ENCODE peak calls at places on chromosomes 3 and 15, in four cellular contexts. V, M, I and D are unnamed samples.

GRCh38 chr15:78059110-78059839 is 18.2 kb downstream of the TBC1D2B start:
- DNase-seq in I (no peak), M (no peak), V (no peak), D (peak)

GRCh38 chr3:56783644-56784451 is 17.9 kb downstream of the ARHGEF3 start:
- DNase-seq in I (peak), M (no peak), V (no peak), D (peak)

GRCh38 chr3:194906970-194907629 is 221.4 kb downstream of the FAM43A start:
- DNase-seq in V (no peak), M (no peak), I (no peak), D (no peak)

GRCh38 chr15:36579792-36580431 is 486 bp downstream of the CDIN1 start:
- DNase-seq in M (no peak), I (no peak), V (no peak), D (peak)

GRCh38 chr3:15682766-15683165 is 81.2 kb downstream of the BTD start:
- DNase-seq in I (no peak), V (no peak), M (no peak), D (no peak)

GRCh38 chr3:152296382-152296781 is 27.7 kb downstream of the MBNL1 start:
- DNase-seq in I (no peak), V (no peak), M (no peak), D (no peak)

GRCh38 chr3:47210863-47211405 is 47.0 kb upstream of the SETD2 start:
- DNase-seq in V (no peak), I (no peak), M (no peak), D (no peak)

GRCh38 chr3:123788706-123789105 is 95.4 kb downstream of the MYLK start:
- DNase-seq in M (no peak), I (no peak), V (no peak), D (no peak)

GRCh38 chr3:120280026-120280425 is 5.0 kb downstream of the GPR156 start:
- DNase-seq in I (no peak), M (no peak), V (no peak), D (no peak)

GRCh38 chr3:25663324-25664065 is 1.2 kb downstream of the TOP2B start:
- DNase-seq in M (no peak), I (no peak), V (no peak), D (peak)

GRCh38 chr15:43776718-43777292 is at the start of gene ELL3:
- DNase-seq in I (peak), M (peak), V (peak), D (peak)

GRCh38 chr15:73305331-73306211 is 63.2 kb downstream of the HCN4 start:
- DNase-seq in I (peak), V (peak), M (no peak), D (peak)

GRCh38 chr3:55639886-55640765 is 153.0 kb upstream of the WNT5A start:
- DNase-seq in I (no peak), M (no peak), V (no peak), D (peak)

GRCh38 chr15:69225355-69226027 is 65.1 kb downstream of the GLCE start:
- DNase-seq in I (no peak), M (no peak), V (peak), D (peak)

GRCh38 chr3:120544361-120544760 is 51.8 kb upstream of the NDUFB4 start:
- DNase-seq in I (no peak), V (no peak), M (no peak), D (no peak)

GRCh38 chr3:64900916-64901903 is 213.4 kb upstream of the ADAMTS9 start:
- DNase-seq in M (no peak), I (no peak), V (no peak), D (no peak)

GRCh38 chr3:190811775-190812480 is 50.6 kb downstream of the GMNC start:
- DNase-seq in M (no peak), V (peak), I (peak), D (peak)

GRCh38 chr15:38370079-38370478 is 83.8 kb upstream of the FAM98B start:
- DNase-seq in M (no peak), V (no peak), I (no peak), D (no peak)

GRCh38 chr15:66704783-66705113 is 2.7 kb downstream of the SMAD6 start:
- DNase-seq in I (no peak), M (no peak), V (no peak), D (no peak)

GRCh38 chr3:53161820-53162671 is 1.0 kb downstream of the PRKCD start:
- DNase-seq in M (no peak), I (no peak), V (no peak), D (peak)

GRCh38 chr3:111761309-111761795 is 97.7 kb upstream of the PHLDB2 start:
- DNase-seq in M (no peak), I (no peak), V (no peak), D (peak)

GRCh38 chr3:66428733-66429132 is 72.1 kb downstream of the LRIG1 start:
- DNase-seq in I (peak), M (peak), V (peak), D (peak)

GRCh38 chr3:87082806-87083440 is 92.0 kb upstream of the VGLL3 start:
- DNase-seq in I (peak), M (no peak), V (peak), D (peak)

GRCh38 chr15:52114256-52114655 is 1.7 kb upstream of the BCL2L10 start:
- DNase-seq in I (no peak), M (no peak), V (no peak), D (no peak)

GRCh38 chr3:157602424-157602823 is 99.2 kb upstream of the VEPH1 start:
- DNase-seq in M (no peak), I (no peak), V (no peak), D (no peak)

GRCh38 chr15:75368689-75369239 is 357 bp upstream of the MAN2C1 start:
- DNase-seq in V (no peak), M (no peak), I (no peak), D (peak)

GRCh38 chr3:3177861-3178497 is 1.5 kb downstream of the CRBN start:
- DNase-seq in V (no peak), I (no peak), M (no peak), D (peak)